ENCODE peak calls at places on chromosomes 1 and 21, in six cellular contexts. H is heart right ventricle, A is sigmoid colon, Q is foreskin keratinocyte, N is fibroblast of lung, V is heart left ventricle. I is an unnamed sample.

GRCh38 chr1:176051402-176051801 is 155.7 kb downstream of the COP1 start:
- DNase-seq in A (no peak), H (no peak), N (no peak), Q (no peak), V (no peak), I (no peak)

GRCh38 chr1:202143768-202144509 is 598 bp downstream of the ARL8A start:
- DNase-seq in N (no peak), A (peak; percentile 76), V (peak; percentile 58), Q (no peak), H (peak; percentile 43), I (peak; percentile 48)

GRCh38 chr21:36412916-36413315 is 27.7 kb downstream of the CHAF1B start:
- DNase-seq in Q (no peak), H (no peak), N (no peak), A (no peak), V (no peak), I (no peak)

GRCh38 chr1:75079535-75080290 is 54.5 kb upstream of the LHX8 start:
- DNase-seq in V (no peak), A (no peak), Q (no peak), H (no peak), N (no peak), I (no peak)

GRCh38 chr1:53348491-53349368 is 20.9 kb upstream of the LRP8 start:
- DNase-seq in V (peak; percentile 16), A (peak; percentile 45), H (no peak), N (no peak), Q (no peak), I (no peak)

GRCh38 chr1:97864615-97865014 is 56.2 kb downstream of the DPYD start:
- DNase-seq in A (no peak), H (no peak), N (no peak), V (no peak), Q (no peak), I (no peak)

GRCh38 chr1:185297986-185298385 is 19.1 kb downstream of the IVNS1ABP start:
- DNase-seq in A (no peak), H (no peak), V (no peak), N (no peak), Q (no peak), I (no peak)

GRCh38 chr1:111643696-111644095 is 24.1 kb downstream of the RAP1A start:
- DNase-seq in H (no peak), Q (no peak), V (no peak), N (no peak), A (no peak), I (no peak)

GRCh38 chr21:37974081-37974480 is 57.8 kb upstream of the KCNJ6 start:
- DNase-seq in Q (no peak), N (no peak), A (no peak), V (no peak), H (no peak), I (no peak)

GRCh38 chr1:36155560-36156328 is at the start of gene MAP7D1:
- DNase-seq in N (peak; percentile 83), A (peak; percentile 96), Q (no peak), V (peak; percentile 92), H (peak; percentile 89), I (peak; percentile 90)

GRCh38 chr1:10308001-10308400 is 90.9 kb upstream of the PGD start:
- DNase-seq in Q (no peak), A (no peak), N (no peak), H (no peak), V (no peak), I (no peak)

GRCh38 chr21:43734830-43735229 is 15.9 kb downstream of the PDXK start:
- DNase-seq in H (no peak), Q (no peak), A (peak; percentile 62), N (peak; percentile 71), V (no peak), I (no peak)

GRCh38 chr1:86247553-86248279 is 91.1 kb upstream of the COL24A1 start:
- DNase-seq in N (no peak), V (no peak), A (no peak), H (no peak), Q (no peak), I (no peak)

GRCh38 chr1:153790282-153790995 is 15.2 kb downstream of the SLC27A3 start:
- DNase-seq in H (peak; percentile 93), A (peak; percentile 97), Q (no peak), N (peak; percentile 93), V (peak; percentile 89), I (peak; percentile 84)

GRCh38 chr1:118159578-118159977 is 25.4 kb downstream of the SPAG17 start:
- DNase-seq in H (no peak), N (no peak), Q (no peak), A (no peak), V (no peak), I (no peak)

GRCh38 chr1:21302747-21303715 is 12.8 kb upstream of the ECE1 start:
- DNase-seq in H (no peak), N (peak; percentile 78), A (peak; percentile 76), V (no peak), Q (peak; percentile 52), I (no peak)

GRCh38 chr21:17818158-17819113 is 720 bp downstream of the C21orf91 start:
- DNase-seq in Q (no peak), A (peak; percentile 68), V (peak; percentile 32), H (peak; percentile 22), N (peak; percentile 32), I (peak; percentile 20)

GRCh38 chr21:17819878-17820232 is 699 bp upstream of the C21orf91 start:
- DNase-seq in H (no peak), N (no peak), Q (no peak), V (no peak), A (no peak), I (no peak)

GRCh38 chr21:17821121-17821520 is 2.0 kb upstream of the C21orf91 start:
- DNase-seq in V (no peak), Q (no peak), H (no peak), A (no peak), N (no peak), I (no peak)

GRCh38 chr21:17823846-17824245 is 4.7 kb upstream of the C21orf91 start:
- DNase-seq in Q (no peak), H (no peak), N (no peak), V (no peak), A (no peak), I (no peak)

GRCh38 chr21:17819114-17819877 is at the start of gene C21orf91:
- DNase-seq in Q (peak; percentile 64), A (peak; percentile 92), V (peak; percentile 91), H (peak; percentile 92), N (peak; percentile 92), I (peak; percentile 90)
- H3K27ac ChIP-seq in Q (peak within 1 kb of the TSS; percentile 99), A (peak within 1 kb of the TSS; percentile 86), V (peak within 1 kb of the TSS; percentile 96), H (peak within 1 kb of the TSS; percentile 92), N (peak within 1 kb of the TSS; percentile 98), I (peak within 1 kb of the TSS; percentile 93)

GRCh38 chr21:45108808-45109800 is 34.7 kb downstream of the ADARB1 start:
- DNase-seq in N (no peak), Q (no peak), H (no peak), A (no peak), V (no peak), I (no peak)

GRCh38 chr21:45108034-45108790 is 33.8 kb downstream of the ADARB1 start:
- DNase-seq in N (no peak), Q (no peak), V (no peak), H (no peak), A (no peak), I (no peak)

GRCh38 chr21:45111703-45112102 is 37.3 kb downstream of the ADARB1 start:
- DNase-seq in Q (no peak), A (peak; percentile 56), N (no peak), V (no peak), H (no peak), I (no peak)

GRCh38 chr21:45110873-45111624 is 36.7 kb downstream of the ADARB1 start:
- DNase-seq in H (no peak), N (no peak), V (no peak), Q (no peak), A (peak; percentile 47), I (no peak)

DNA sequence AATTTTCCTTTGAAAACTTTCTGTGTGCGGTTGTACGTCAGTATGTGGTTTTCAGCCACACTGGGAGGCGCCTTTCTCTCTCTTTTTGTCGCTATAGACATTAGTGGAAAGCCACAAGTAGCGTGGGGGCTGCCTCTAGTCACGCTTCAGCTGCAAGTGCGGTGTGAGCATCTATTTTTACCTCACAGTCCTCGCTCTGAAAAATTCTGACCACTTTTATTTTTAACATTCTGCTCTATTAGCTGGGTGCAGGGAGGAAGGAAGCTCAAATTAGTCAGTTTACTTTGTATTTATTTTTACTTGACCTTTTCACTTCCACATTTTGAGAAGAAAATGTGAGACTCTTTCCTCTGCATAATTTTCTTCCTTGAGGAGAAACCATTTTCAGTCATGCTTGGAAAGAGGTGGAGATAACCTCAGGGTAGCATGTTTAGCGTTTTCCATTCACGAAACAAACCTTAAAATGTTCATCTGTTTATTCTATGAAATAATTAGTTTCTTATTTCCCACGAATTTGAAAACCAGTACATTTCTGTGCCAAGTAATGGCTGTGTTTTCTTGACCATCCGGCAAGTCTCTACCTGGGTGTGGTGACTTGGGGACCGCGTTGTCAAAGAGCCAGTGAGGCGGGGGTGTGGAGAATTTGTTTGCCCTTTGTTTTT is 35.6 kb downstream of the ADARB1 start:
- DNase-seq in H (no peak), Q (no peak), V (no peak), N (no peak), A (no peak), I (no peak)
- H3K4me1 ChIP-seq in H (peaks cover 14% of the 10 kb centered on the region), Q (peaks cover 2% of the 10 kb centered on the region), V (peaks cover 6% of the 10 kb centered on the region), N (no peaks in the 10 kb centered on the region), A (peaks cover 71% of the 10 kb centered on the region), I (peaks cover 87% of the 10 kb centered on the region)

GRCh38 chr1:212153635-212154034 is 118.1 kb downstream of the DTL start:
- DNase-seq in V (no peak), N (no peak), Q (no peak), A (no peak), H (no peak), I (no peak)

GRCh38 chr1:212155219-212155618 is 119.7 kb downstream of the DTL start:
- DNase-seq in Q (no peak), A (no peak), H (no peak), N (no peak), V (no peak), I (no peak)

GRCh38 chr1:212152308-212152693 is 116.8 kb downstream of the DTL start:
- DNase-seq in N (no peak), V (no peak), Q (no peak), H (no peak), A (no peak), I (no peak)

GRCh38 chr1:212149566-212149965 is 114.0 kb downstream of the DTL start:
- DNase-seq in Q (no peak), V (no peak), H (no peak), N (no peak), A (no peak), I (no peak)

DNA sequence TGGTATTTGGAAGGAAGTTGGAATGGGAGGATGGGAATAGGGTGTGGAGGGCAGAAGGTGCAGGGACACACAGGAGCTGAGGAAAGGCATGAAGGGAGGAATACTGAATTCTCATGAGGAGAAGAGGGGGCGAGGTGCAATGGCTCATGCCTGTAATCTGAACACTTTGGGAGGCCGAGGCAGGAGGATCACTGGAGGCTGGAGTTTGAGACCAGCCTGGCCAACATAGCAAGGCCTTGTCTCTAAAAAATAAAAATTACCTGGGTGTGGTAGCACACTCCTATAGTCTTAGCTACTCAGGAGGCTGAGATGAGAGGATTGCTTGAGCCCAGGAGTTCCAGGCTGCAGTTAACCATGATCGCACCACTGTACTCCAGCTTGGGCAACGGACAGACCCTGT is 117.3 kb downstream of the DTL start:
- DNase-seq in H (no peak), V (no peak), A (no peak), Q (no peak), N (no peak), I (no peak)
- H3K27ac ChIP-seq in H (peak overlapping the region; percentile 32), V (no peak overlapping the region), A (no peak overlapping the region), Q (no peak overlapping the region), N (no peak overlapping the region), I (peak overlapping the region; percentile 10)

DNA sequence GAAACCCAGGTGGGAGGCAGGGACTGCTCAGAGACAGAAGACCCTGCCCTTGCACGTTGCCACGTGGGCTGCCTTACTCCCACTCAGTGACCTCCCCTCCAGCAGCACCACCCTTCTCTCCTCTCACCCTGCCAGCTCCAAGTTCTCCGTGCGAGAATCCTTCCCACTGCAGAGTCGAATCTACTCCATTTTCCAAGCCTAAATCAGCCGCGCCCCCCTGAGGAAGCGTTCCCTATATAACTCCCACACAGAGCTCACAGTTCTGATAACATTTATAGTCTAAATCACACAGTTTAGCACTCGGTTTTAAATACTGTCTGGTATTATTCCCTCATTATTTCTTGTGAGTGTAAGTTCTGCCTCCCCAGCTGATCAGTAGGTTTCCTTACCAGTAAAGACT is 7.7 kb downstream of the LRRN2 start:
- DNase-seq in V (no peak), N (no peak), A (no peak), Q (no peak), H (no peak), I (no peak)
- H3K4me1 ChIP-seq in V (no peaks in the 10 kb centered on the region), N (no peaks in the 10 kb centered on the region), A (peaks cover 3% of the 10 kb centered on the region), Q (no peaks in the 10 kb centered on the region), H (no peaks in the 10 kb centered on the region), I (no peaks in the 10 kb centered on the region)

I was measured in left ventricle myocardium inferior.